ENCODE peak calls at places on chromosomes 12 and 14, in seven cellular contexts. F is HTR-8/SVneo, N is AG09319, A is heart left ventricle, D is GM12864, K is D721Med, H is GM03348. U is an unnamed sample.

GRCh38 chr12:80232873-80233272 is 133.5 kb downstream of the OTOGL start:
- DNase-seq in F (no peak), K (no peak), A (no peak), D (no peak), H (no peak), N (no peak), U (no peak)

GRCh38 chr14:76958975-76959710 is 69.4 kb downstream of the IRF2BPL start:
- DNase-seq in N (no peak), D (no peak), K (no peak), A (peak; percentile 78), F (peak; percentile 75), H (peak; percentile 47), U (no peak)

GRCh38 chr14:52080817-52081755 is 12.2 kb upstream of the NID2 start:
- DNase-seq in N (peak; percentile 78), A (no peak), H (peak; percentile 70), K (no peak), F (peak; percentile 48), D (no peak), U (no peak)

GRCh38 chr12:118337194-118337838 is 35.4 kb downstream of the TAOK3 start:
- DNase-seq in D (no peak), K (no peak), N (peak; percentile 49), A (no peak), F (no peak), H (no peak), U (no peak)

GRCh38 chr12:13570005-13570694 is 373.6 kb downstream of the EMP1 start:
- DNase-seq in F (no peak), N (no peak), A (no peak), K (no peak), D (no peak), H (no peak), U (no peak)

GRCh38 chr12:76032043-76032981 is 736 bp upstream of the PHLDA1 start:
- DNase-seq in A (no peak), N (no peak), H (peak; percentile 68), D (no peak), F (no peak), K (no peak), U (no peak)

GRCh38 chr14:50363734-50364113 is 33.0 kb downstream of the CDKL1 start:
- DNase-seq in N (no peak), K (no peak), A (no peak), D (peak; percentile 78), H (peak; percentile 73), F (no peak), U (no peak)

GRCh38 chr12:64497484-64497883 is 45.6 kb downstream of the TBK1 start:
- DNase-seq in K (no peak), A (no peak), H (no peak), F (no peak), N (no peak), D (no peak), U (no peak)

GRCh38 chr12:108586306-108586705 is 11.6 kb downstream of the TMEM119 start:
- DNase-seq in D (no peak), F (no peak), K (no peak), A (no peak), H (no peak), N (no peak), U (no peak)

GRCh38 chr12:18361431-18361830 is 100.1 kb downstream of the PIK3C2G start:
- DNase-seq in H (no peak), K (no peak), N (no peak), A (no peak), F (no peak), D (no peak), U (no peak)

GRCh38 chr12:109836916-109837315 is 3.7 kb upstream of the TRPV4 start:
- DNase-seq in K (no peak), D (no peak), N (no peak), F (no peak), A (peak; percentile 5), H (peak; percentile 35), U (no peak)